ENCODE peak calls at places on chromosomes 11 and 22, in six cellular contexts. T is CD8-positive, alpha-beta T cell; O is HAP-1; U is hypothalamus; N is upper lobe of right lung; X is KBM-7. M is an unnamed sample.
A peak's percentile ranks its signal among the peaks of the same experiment; 100 is the strongest.

GRCh38 chr11:106238704-106239360 is 161.4 kb downstream of the AASDHPPT start:
- DNase-seq in T (no peak), O (no peak), U (no peak), N (no peak), X (no peak), M (no peak)

GRCh38 chr11:133845413-133845812 is at the start of gene SPATA19:
- DNase-seq in T (no peak), O (no peak), U (no peak), N (no peak), X (no peak), M (no peak)

GRCh38 chr22:42959472-42960145 is 55.3 kb downstream of the PACSIN2 start:
- DNase-seq in T (no peak), O (no peak), U (no peak), N (no peak), X (peak; percentile 86), M (no peak)

GRCh38 chr11:27723685-27724084 is 23.4 kb upstream of the BDNF start:
- DNase-seq in T (no peak), O (no peak), U (no peak), N (no peak), X (no peak), M (no peak)

GRCh38 chr11:117144477-117145392 is 648 bp downstream of the PAFAH1B2 start:
- DNase-seq in T (peak; percentile 7), O (peak; percentile 39), U (no peak), N (peak; percentile 79), X (peak; percentile 86), M (peak; percentile 22)

GRCh38 chr11:13885083-13885482 is 77.4 kb upstream of the SPON1 start:
- DNase-seq in T (no peak), O (no peak), U (no peak), N (no peak), X (no peak), M (no peak)

GRCh38 chr22:46124383-46125144 is 25.8 kb upstream of the PPARA start:
- DNase-seq in T (no peak), O (no peak), U (no peak), N (no peak), X (no peak), M (no peak)

GRCh38 chr11:21988477-21988876 is 204.4 kb upstream of the ANO5 start:
- DNase-seq in T (no peak), O (no peak), U (no peak), N (no peak), X (no peak), M (no peak)

GRCh38 chr11:134528453-134528852 is 116.4 kb upstream of the B3GAT1 start:
- DNase-seq in T (no peak), O (no peak), U (no peak), N (peak; percentile 30), X (no peak), M (no peak)

GRCh38 chr22:50030315-50031188 is 18.0 kb upstream of the IL17REL start:
- DNase-seq in T (peak; percentile 67), O (peak; percentile 39), U (peak; percentile 52), N (peak; percentile 90), X (peak; percentile 74), M (peak; percentile 33)

GRCh38 chr11:15114501-15115475 is at the start of gene INSC:
- DNase-seq in T (no peak), O (no peak), U (no peak), N (no peak), X (no peak), M (no peak)

GRCh38 chr11:78525720-78526119 is 48.9 kb downstream of the NARS2 start:
- DNase-seq in T (no peak), O (peak; percentile 76), U (no peak), N (no peak), X (no peak), M (no peak)

GRCh38 chr11:77580712-77581337 is 8.9 kb upstream of the AQP11 start:
- DNase-seq in T (no peak), O (no peak), U (no peak), N (no peak), X (peak; percentile 36), M (no peak)

GRCh38 chr11:68796779-68797178 is 44.9 kb downstream of the CPT1A start:
- DNase-seq in T (no peak), O (no peak), U (no peak), N (no peak), X (no peak), M (no peak)

GRCh38 chr22:46484861-46485595 is 52.4 kb downstream of the CELSR1 start:
- DNase-seq in T (no peak), O (no peak), U (no peak), N (no peak), X (no peak), M (no peak)

GRCh38 chr11:100581318-100581717 is 105.8 kb upstream of the ARHGAP42 start:
- DNase-seq in T (no peak), O (no peak), U (no peak), N (no peak), X (no peak), M (no peak)

GRCh38 chr11:105969756-105970155 is 52.3 kb downstream of the MSANTD4 start:
- DNase-seq in T (no peak), O (no peak), U (no peak), N (no peak), X (no peak), M (no peak)

GRCh38 chr22:19689408-19689807 is 24.9 kb upstream of the SEPTIN5 start:
- DNase-seq in T (no peak), O (no peak), U (no peak), N (peak; percentile 59), X (no peak), M (no peak)

GRCh38 chr11:2769779-2770555 is 70.2 kb upstream of the KCNQ1OT1 start:
- DNase-seq in T (no peak), O (no peak), U (no peak), N (peak; percentile 56), X (no peak), M (no peak)

GRCh38 chr11:17277024-17277584 is 565 bp downstream of the NUCB2 start:
- DNase-seq in T (no peak), O (peak; percentile 23), U (no peak), N (no peak), X (peak; percentile 75), M (peak; percentile 37)

GRCh38 chr11:125055107-125055715 is 7.9 kb upstream of the SLC37A2 start:
- DNase-seq in T (no peak), O (no peak), U (no peak), N (no peak), X (no peak), M (no peak)

GRCh38 chr11:102256251-102256650 is 61.0 kb upstream of the BIRC3 start:
- DNase-seq in T (no peak), O (no peak), U (no peak), N (no peak), X (peak; percentile 29), M (no peak)

GRCh38 chr11:20739004-20739612 is 69.7 kb downstream of the NELL1 start:
- DNase-seq in T (no peak), O (no peak), U (no peak), N (no peak), X (no peak), M (no peak)

GRCh38 chr11:78100276-78101040 is 20.8 kb upstream of the NDUFC2 start:
- DNase-seq in T (no peak), O (no peak), U (no peak), N (no peak), X (no peak), M (no peak)

GRCh38 chr11:132095230-132096165 is 725.1 kb downstream of the NTM start:
- DNase-seq in T (no peak), O (no peak), U (no peak), N (no peak), X (no peak), M (no peak)

GRCh38 chr11:2186669-2187266 is 15.2 kb upstream of the TH start:
- DNase-seq in T (peak; percentile 32), O (peak; percentile 13), U (no peak), N (no peak), X (peak; percentile 69), M (no peak)

GRCh38 chr22:38314992-38315800 is 2.0 kb downstream of the CSNK1E start:
- DNase-seq in T (no peak), O (no peak), U (peak; percentile 42), N (no peak), X (no peak), M (peak; percentile 47)

GRCh38 chr22:25709758-25710157 is 32.2 kb upstream of the MYO18B start:
- DNase-seq in T (no peak), O (no peak), U (no peak), N (no peak), X (no peak), M (no peak)

GRCh38 chr11:77196961-77197360 is 68.9 kb downstream of the MYO7A start:
- DNase-seq in T (no peak), O (no peak), U (no peak), N (peak; percentile 32), X (no peak), M (no peak)

GRCh38 chr11:15472405-15472799 is 357.7 kb downstream of the INSC start:
- DNase-seq in T (no peak), O (no peak), U (no peak), N (no peak), X (no peak), M (no peak)

GRCh38 chr11:123034587-123034986 is 27.3 kb downstream of the HSPA8 start:
- DNase-seq in T (no peak), O (no peak), U (no peak), N (no peak), X (no peak), M (no peak)

GRCh38 chr11:118820412-118821357 is 29.7 kb upstream of the DDX6 start:
- DNase-seq in T (no peak), O (no peak), U (peak; percentile 34), N (peak; percentile 87), X (no peak), M (peak; percentile 56)

GRCh38 chr11:1123970-1124369 is 33.8 kb upstream of the MUC5AC start:
- DNase-seq in T (no peak), O (no peak), U (no peak), N (no peak), X (no peak), M (no peak)

GRCh38 chr11:65316979-65317786 is 2.5 kb downstream of the CDC42EP2 start:
- DNase-seq in T (no peak), O (no peak), U (no peak), N (peak; percentile 70), X (no peak), M (no peak)

GRCh38 chr11:11731311-11732083 is 109.7 kb upstream of the GALNT18 start:
- DNase-seq in T (no peak), O (no peak), U (no peak), N (no peak), X (no peak), M (no peak)

GRCh38 chr11:125496465-125496817 is 376 bp upstream of the FEZ1 start:
- DNase-seq in T (no peak), O (no peak), U (peak; percentile 42), N (no peak), X (no peak), M (no peak)

GRCh38 chr11:130278745-130279144 is 36.0 kb downstream of the ZBTB44 start:
- DNase-seq in T (no peak), O (no peak), U (no peak), N (no peak), X (no peak), M (no peak)